ENCODE peak calls at places on chromosome 1, in five cellular contexts. V, L, W, H and J are unnamed samples.

GRCh38 chr1:125085720-125086591 is 3901.2 kb downstream of the SRGAP2C start:
- DNase-seq in L (no peak), W (no peak), H (no peak), V (no peak), J (no peak)

GRCh38 chr1:197352011-197352410 is 84.0 kb downstream of the CRB1 start:
- DNase-seq in V (peak; percentile 15), H (no peak), L (no peak), W (no peak), J (no peak)

GRCh38 chr1:207885129-207886032 is 25.5 kb downstream of the CD34 start:
- DNase-seq in W (peak; percentile 89), L (peak; percentile 76), H (peak; percentile 79), V (peak; percentile 85), J (peak; percentile 86)

GRCh38 chr1:74356493-74356892 is 121.3 kb downstream of the TNNI3K start:
- DNase-seq in W (no peak), L (no peak), V (no peak), H (no peak), J (no peak)

GRCh38 chr1:29900727-29901126 is 664.4 kb downstream of the PTPRU start:
- DNase-seq in W (no peak), L (no peak), H (no peak), V (no peak), J (no peak)

GRCh38 chr1:228097333-228098081 is 5.6 kb downstream of the C1orf35 start:
- DNase-seq in H (no peak), W (no peak), V (no peak), L (no peak), J (peak; percentile 71)

GRCh38 chr1:206430031-206430983 is 40.0 kb upstream of the IKBKE start:
- DNase-seq in L (no peak), H (no peak), V (peak; percentile 60), W (peak; percentile 74), J (no peak)

GRCh38 chr1:195580988-195581387 is 1027.3 kb downstream of the KCNT2 start:
- DNase-seq in W (no peak), L (no peak), H (no peak), V (peak; percentile 29), J (no peak)

GRCh38 chr1:91608876-91609275 is 108.2 kb downstream of the CDC7 start:
- DNase-seq in H (no peak), W (peak; percentile 48), V (peak; percentile 71), L (no peak), J (no peak)

GRCh38 chr1:72281637-72282270 is 585 bp downstream of the NEGR1 start:
- DNase-seq in L (no peak), W (peak; percentile 4), H (peak; percentile 14), V (peak; percentile 42), J (peak; percentile 72)

GRCh38 chr1:6904476-6905170 is 119.4 kb downstream of the CAMTA1 start:
- DNase-seq in L (no peak), V (no peak), H (no peak), W (no peak), J (no peak)

GRCh38 chr1:247322437-247322836 is 9.2 kb downstream of the ZNF496 start:
- DNase-seq in V (no peak), W (no peak), L (no peak), H (no peak), J (no peak)